ENCODE peak calls at places on chromosomes 1 and 21, in nine cellular contexts. H, V, Z, O, I, A, N, D and M are unnamed samples. For H3K36me3, the result is how much of the 10 kb centered on the place peaks cover.

GRCh38 chr1:72037745-72038343 is 244.5 kb downstream of the NEGR1 start:
- DNase-seq in H (peak), V (peak), Z (peak), O (no peak), I (peak), A (peak), N (peak), D (no peak), M (no peak)

GRCh38 chr1:203185061-203185461 is 1.4 kb downstream of the CHI3L1 start:
- DNase-seq in H (no peak), V (peak), Z (no peak), O (no peak), I (no peak), A (no peak), N (no peak), D (peak), M (no peak)

GRCh38 chr1:226798427-226799411 is 59.6 kb upstream of the ITPKB start:
- DNase-seq in H (no peak), V (no peak), Z (no peak), O (peak), I (peak), A (no peak), N (no peak), D (no peak), M (no peak)

GRCh38 chr1:150192012-150192411 is 42.3 kb downstream of the PLEKHO1 start:
- DNase-seq in H (peak), V (no peak), Z (peak), O (no peak), I (no peak), A (peak), N (no peak), D (no peak), M (no peak)

GRCh38 chr1:93648656-93649055 is 33.0 kb downstream of the BCAR3 start:
- DNase-seq in H (no peak), V (no peak), Z (no peak), O (no peak), I (no peak), A (no peak), N (no peak), D (no peak), M (no peak)

GRCh38 chr1:42723511-42723910 is 16.5 kb downstream of the CLDN19 start:
- DNase-seq in H (no peak), V (no peak), Z (peak), O (no peak), I (no peak), A (no peak), N (no peak), D (no peak), M (no peak)

GRCh38 chr1:165633624-165634023 is 2.6 kb downstream of the MGST3 start:
- DNase-seq in H (peak), V (no peak), Z (peak), O (no peak), I (peak), A (peak), N (no peak), D (no peak), M (no peak)

GRCh38 chr1:243851129-243851756 is 1.2 kb upstream of the AKT3 start:
- DNase-seq in H (peak), V (no peak), Z (peak), O (no peak), I (peak), A (no peak), N (no peak), D (no peak), M (peak)

GRCh38 chr1:166999090-166999489 is 10.0 kb downstream of the MAEL start:
- DNase-seq in H (peak), V (no peak), Z (no peak), O (no peak), I (no peak), A (no peak), N (no peak), D (no peak), M (no peak)

GRCh38 chr1:1179983-1180861 is 6.5 kb downstream of the TTLL10 start:
- DNase-seq in H (no peak), V (peak), Z (no peak), O (peak), I (no peak), A (no peak), N (peak), D (peak), M (peak)

GRCh38 chr1:12537906-12538461 is 80.0 kb downstream of the DHRS3 start:
- DNase-seq in H (no peak), V (no peak), Z (no peak), O (no peak), I (no peak), A (no peak), N (no peak), D (no peak), M (no peak)

GRCh38 chr21:27572681-27573080 is 605.8 kb upstream of the ADAMTS5 start:
- DNase-seq in H (peak), V (no peak), Z (peak), O (no peak), I (no peak), A (peak), N (no peak), D (no peak), M (no peak)

GRCh38 chr1:54777431-54777830 is 13.1 kb upstream of the PARS2 start:
- DNase-seq in H (no peak), V (no peak), Z (no peak), O (no peak), I (no peak), A (no peak), N (no peak), D (no peak), M (no peak)

GRCh38 chr1:106952766-106953165 is 103.7 kb upstream of the PRMT6 start:
- DNase-seq in H (peak), V (no peak), Z (no peak), O (no peak), I (no peak), A (peak), N (no peak), D (no peak), M (no peak)

GRCh38 chr1:14733053-14733778 is 134.7 kb downstream of the KAZN start:
- DNase-seq in H (no peak), V (peak), Z (peak), O (no peak), I (no peak), A (peak), N (peak), D (no peak), M (peak)

GRCh38 chr1:109863699-109864062 is 47.0 kb upstream of the CSF1 start:
- DNase-seq in H (no peak), V (no peak), Z (no peak), O (no peak), I (no peak), A (peak), N (no peak), D (no peak), M (no peak)

GRCh38 chr1:172513480-172513879 is 19.5 kb upstream of the SUCO start:
- DNase-seq in H (no peak), V (no peak), Z (no peak), O (no peak), I (no peak), A (peak), N (no peak), D (no peak), M (no peak)

GRCh38 chr1:164895026-164895907 is 336.3 kb downstream of the PBX1 start:
- DNase-seq in H (no peak), V (no peak), Z (no peak), O (no peak), I (no peak), A (peak), N (no peak), D (no peak), M (no peak)

GRCh38 chr1:230426246-230427101 is at the start of gene PGBD5:
- DNase-seq in H (peak), V (peak), Z (peak), O (peak), I (peak), A (peak), N (peak), D (peak), M (no peak)

GRCh38 chr1:6111991-6112689 is 66.5 kb downstream of the KCNAB2 start:
- DNase-seq in H (no peak), V (no peak), Z (no peak), O (no peak), I (no peak), A (no peak), N (no peak), D (peak), M (no peak)

DNA sequence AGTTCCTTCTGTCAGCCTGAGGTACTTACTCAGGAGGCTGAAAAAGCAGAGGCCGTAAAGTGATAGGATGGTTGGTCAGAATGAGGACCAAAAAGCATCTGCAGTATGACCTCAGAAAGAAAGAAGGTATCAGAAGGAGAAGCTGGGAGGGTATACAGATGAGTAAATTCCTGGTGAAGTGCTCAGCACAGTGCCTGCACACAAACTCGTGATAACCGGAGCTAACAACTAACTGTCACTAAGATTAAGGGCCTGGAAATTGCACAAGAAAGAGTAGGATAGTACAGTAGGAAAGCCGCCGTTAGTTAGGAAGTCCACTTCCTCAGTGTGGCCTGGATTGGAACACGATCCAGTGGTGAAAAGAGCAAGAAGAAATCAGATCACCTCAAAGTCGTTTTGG is 62.6 kb downstream of the VPS26C start:
- DNase-seq in H (peak), V (no peak), Z (peak), O (no peak), I (no peak), A (no peak), N (no peak), D (no peak), M (no peak)
- H3K36me3 ChIP-seq in H (under half), V (under half), Z (under half), O (under half), I (under half), A (under half), N (half or more), D (under half), M (under half)

DNA sequence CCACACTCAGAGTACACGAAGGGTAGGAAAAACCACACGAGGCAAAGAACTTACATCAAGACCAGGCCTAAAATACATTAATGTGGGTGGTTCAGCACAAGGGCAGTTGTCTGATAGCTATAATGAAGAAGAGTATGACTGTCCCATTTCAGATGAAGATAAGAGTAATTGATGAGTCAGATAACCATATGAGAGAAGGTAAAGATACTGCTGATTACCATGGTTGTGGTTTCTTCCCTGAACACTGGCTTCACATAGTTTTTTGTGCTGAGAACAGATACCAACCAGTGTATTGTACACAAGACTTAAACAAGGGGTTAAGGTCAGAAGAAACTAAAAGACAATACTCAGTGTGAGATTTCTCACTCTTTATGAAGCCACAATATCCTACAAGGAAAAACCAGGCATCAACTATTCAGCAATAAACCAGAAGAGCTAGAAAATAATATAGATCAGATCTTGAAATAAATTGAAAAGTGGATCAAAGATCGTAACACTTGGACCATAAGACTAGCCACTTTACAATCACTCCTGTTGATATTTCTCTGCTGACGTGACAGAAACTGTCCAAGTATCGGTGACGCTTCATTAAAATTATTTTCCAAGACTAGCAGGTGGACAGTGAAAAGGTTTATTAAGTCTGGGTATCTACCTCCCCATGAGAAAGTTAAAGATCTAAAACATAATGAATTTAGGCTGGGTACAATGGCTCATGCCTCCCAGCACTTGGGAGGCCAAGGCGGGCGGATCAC is 28.6 kb downstream of the PUM1 start:
- DNase-seq in H (peak), V (no peak), Z (peak), O (no peak), I (no peak), A (peak), N (no peak), D (no peak), M (no peak)
- H3K36me3 ChIP-seq in H (under half), V (under half), Z (under half), O (under half), I (under half), A (under half), N (half or more), D (under half), M (half or more)

DNA sequence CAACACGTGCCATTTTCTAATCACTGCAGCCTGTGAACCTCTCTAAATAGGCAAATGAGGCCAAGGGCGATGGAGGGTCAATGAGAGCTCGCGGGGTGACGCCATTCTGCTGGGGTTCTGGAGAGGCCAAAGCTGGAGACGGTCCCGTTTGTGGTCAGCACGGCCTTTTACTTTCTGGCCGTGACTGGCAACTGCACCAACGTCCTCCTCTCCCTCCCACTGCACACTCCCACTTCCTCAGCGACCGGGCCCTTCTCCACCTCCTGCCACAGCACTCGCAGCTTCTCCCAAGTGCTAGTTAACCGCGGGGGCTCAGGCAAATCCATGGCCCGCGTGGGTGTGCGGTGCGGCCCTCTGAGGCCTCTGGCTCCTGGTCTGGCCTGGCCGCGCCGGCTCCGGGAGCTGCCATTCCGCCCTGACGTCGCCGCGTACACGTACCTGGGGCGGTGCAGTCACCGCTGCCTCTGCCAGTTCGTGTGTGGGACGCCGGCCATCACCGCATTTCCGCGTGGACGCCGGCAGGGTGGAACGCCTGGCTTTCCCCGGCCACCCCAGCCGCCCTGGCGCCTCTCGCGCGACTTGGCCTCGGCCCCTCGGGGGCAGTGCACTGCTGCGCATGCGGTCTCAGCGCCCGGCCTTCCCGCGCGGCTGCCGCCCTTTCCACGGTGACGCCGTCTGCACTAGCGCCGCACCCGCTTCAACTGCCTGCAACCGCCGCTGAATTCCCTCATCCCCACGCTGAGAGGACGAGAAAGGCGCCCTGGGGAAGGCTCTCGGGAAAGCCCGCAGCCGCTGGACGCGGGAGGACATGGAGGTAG is 18.2 kb downstream of the OR2C3 start:
- DNase-seq in H (no peak), V (no peak), Z (no peak), O (no peak), I (no peak), A (no peak), N (no peak), D (no peak), M (no peak)
- H3K36me3 ChIP-seq in H (under half), V (under half), Z (under half), O (under half), I (under half), A (under half), N (under half), D (under half), M (under half)

GRCh38 chr1:161209790-161210409 is 5.2 kb upstream of the FCER1G start:
- DNase-seq in H (peak), V (peak), Z (peak), O (peak), I (peak), A (peak), N (peak), D (peak), M (no peak)
- H3K36me3 ChIP-seq in H (under half), V (under half), Z (under half), O (under half), I (under half), A (half or more), N (half or more), D (under half), M (half or more)

GRCh38 chr21:33255404-33255803 is 10.8 kb upstream of the IL10RB start:
- DNase-seq in H (no peak), V (no peak), Z (no peak), O (no peak), I (no peak), A (no peak), N (no peak), D (no peak), M (no peak)

GRCh38 chr21:33257404-33257803 is 8.8 kb upstream of the IL10RB start:
- DNase-seq in H (no peak), V (no peak), Z (peak), O (no peak), I (no peak), A (no peak), N (peak), D (no peak), M (no peak)

GRCh38 chr21:33258475-33258874 is 7.7 kb upstream of the IL10RB start:
- DNase-seq in H (no peak), V (no peak), Z (no peak), O (no peak), I (peak), A (no peak), N (no peak), D (no peak), M (no peak)

GRCh38 chr21:33254766-33255165 is 11.4 kb upstream of the IL10RB start:
- DNase-seq in H (no peak), V (no peak), Z (no peak), O (no peak), I (no peak), A (no peak), N (peak), D (no peak), M (no peak)

GRCh38 chr21:33256019-33256418 is 10.1 kb upstream of the IL10RB start:
- DNase-seq in H (no peak), V (no peak), Z (peak), O (no peak), I (no peak), A (no peak), N (no peak), D (no peak), M (no peak)
- H3K36me3 ChIP-seq in H (under half), V (under half), Z (under half), O (under half), I (under half), A (under half), N (half or more), D (under half), M (under half)

GRCh38 chr1:207579436-207579799 is 65.5 kb upstream of the CR1L start:
- DNase-seq in H (peak), V (peak), Z (peak), O (no peak), I (peak), A (peak), N (peak), D (no peak), M (no peak)
- H3K36me3 ChIP-seq in H (under half), V (under half), Z (under half), O (under half), I (under half), A (under half), N (under half), D (under half), M (under half)

GRCh38 chr21:44967082-44968047 is 27.5 kb downstream of the SLX9 start:
- DNase-seq in H (no peak), V (no peak), Z (no peak), O (no peak), I (no peak), A (no peak), N (no peak), D (no peak), M (no peak)
- H3K36me3 ChIP-seq in H (under half), V (under half), Z (under half), O (under half), I (under half), A (under half), N (under half), D (under half), M (under half)

GRCh38 chr1:198848649-198849048 is 209.8 kb downstream of the PTPRC start:
- DNase-seq in H (no peak), V (no peak), Z (no peak), O (no peak), I (no peak), A (no peak), N (no peak), D (no peak), M (no peak)
- H3K36me3 ChIP-seq in H (under half), V (under half), Z (under half), O (under half), I (under half), A (under half), N (under half), D (under half), M (under half)